ENCODE peak calls at places on chromosomes 2 and 18, in five cellular contexts. T is SK-N-SH, E is NCI-H1417, G is OCI-LY7, I is foreskin fibroblast. U is an unnamed sample.

GRCh38 chr2:29068513-29068912 is 5.8 kb downstream of the PCARE start:
- DNase-seq in G (no peak), T (peak; percentile 58), E (no peak), I (no peak), U (no peak)

GRCh38 chr2:85318222-85319182 is 9.3 kb downstream of the TGOLN2 start:
- DNase-seq in G (no peak), T (no peak), I (peak; percentile 88), E (peak; percentile 16), U (no peak)

GRCh38 chr2:236819275-236820002 is 249.8 kb downstream of the ACKR3 start:
- DNase-seq in T (no peak), I (no peak), E (peak; percentile 61), G (no peak), U (no peak)

GRCh38 chr2:216450346-216450745 is 38.1 kb downstream of the SMARCAL1 start:
- DNase-seq in G (no peak), I (no peak), T (no peak), E (no peak), U (no peak)

GRCh38 chr2:217795706-217796465 is 206.9 kb downstream of the TNS1 start:
- DNase-seq in E (no peak), G (no peak), I (no peak), T (peak; percentile 16), U (peak; percentile 49)

GRCh38 chr2:70124983-70125480 is 37.8 kb downstream of the PCBP1 start:
- DNase-seq in T (peak; percentile 89), G (peak; percentile 65), E (peak; percentile 77), I (no peak), U (peak; percentile 77)

GRCh38 chr2:100809486-100809885 is 10.5 kb upstream of the NPAS2 start:
- DNase-seq in I (no peak), G (no peak), E (no peak), T (no peak), U (no peak)

GRCh38 chr2:174158003-174158402 is 90.3 kb downstream of the OLA1 start:
- DNase-seq in T (peak; percentile 44), I (no peak), G (peak; percentile 54), E (peak; percentile 5), U (no peak)

GRCh38 chr18:57793630-57793986 is 9.5 kb downstream of the ATP8B1 start:
- DNase-seq in E (no peak), I (no peak), G (no peak), T (no peak), U (no peak)

GRCh38 chr2:202450785-202451184 is 74.7 kb downstream of the BMPR2 start:
- DNase-seq in T (no peak), I (no peak), E (no peak), G (no peak), U (no peak)

GRCh38 chr18:49368876-49369440 is 91.5 kb downstream of the DYM start:
- DNase-seq in G (no peak), I (no peak), E (no peak), T (no peak), U (no peak)

GRCh38 chr2:42979416-42979869 is 187.1 kb upstream of the HAAO start:
- DNase-seq in I (no peak), E (no peak), G (no peak), T (no peak), U (no peak)

GRCh38 chr18:80143876-80144275 is 34.8 kb downstream of the ADNP2 start:
- DNase-seq in T (no peak), E (no peak), G (no peak), I (peak; percentile 22), U (no peak)

GRCh38 chr18:26700728-26701127 is 152.4 kb upstream of the KCTD1 start:
- DNase-seq in E (peak; percentile 20), I (no peak), T (no peak), G (no peak), U (no peak)

U was measured in ecto neural progenitor cell.